ENCODE peak calls at places on chromosomes 4 and X, in six cellular contexts. T, U, O, S, J and A are unnamed samples.

GRCh38 chrX:63784902-63785692 is at the start of gene ARHGEF9:
- DNase-seq in T (peak; percentile 34), U (peak; percentile 44), O (no peak), S (peak; percentile 72), J (peak; percentile 22), A (no peak)

GRCh38 chrX:124338733-124339514 is 6.5 kb downstream of the TEX13D start:
- DNase-seq in T (no peak), U (no peak), O (no peak), S (no peak), J (no peak), A (no peak)

GRCh38 chr4:40057540-40058091 is 966 bp downstream of the N4BP2 start:
- DNase-seq in T (no peak), U (peak; percentile 68), O (peak; percentile 96), S (peak; percentile 83), J (peak; percentile 98), A (peak; percentile 98)

GRCh38 chr4:152162331-152162697 is 373.6 kb downstream of the FBXW7 start:
- DNase-seq in T (no peak), U (no peak), O (no peak), S (no peak), J (no peak), A (no peak)

GRCh38 chrX:37993857-37994619 is 12.3 kb upstream of the SYTL5 start:
- DNase-seq in T (peak; percentile 19), U (peak; percentile 47), O (no peak), S (peak; percentile 77), J (no peak), A (no peak)

GRCh38 chr4:17781072-17781830 is at the start of gene FAM184B:
- DNase-seq in T (no peak), U (peak; percentile 30), O (no peak), S (peak; percentile 52), J (peak; percentile 11), A (no peak)

GRCh38 chr4:152100378-152101201 is 339.8 kb upstream of the GATB start:
- DNase-seq in T (no peak), U (no peak), O (no peak), S (no peak), J (no peak), A (no peak)

GRCh38 chrX:56726609-56727008 is 2.4 kb upstream of the NBDY start:
- DNase-seq in T (no peak), U (no peak), O (peak; percentile 61), S (no peak), J (peak; percentile 57), A (no peak)

GRCh38 chrX:109347618-109348017 is 134.3 kb downstream of the GUCY2F start:
- DNase-seq in T (no peak), U (no peak), O (peak; percentile 17), S (peak; percentile 27), J (peak; percentile 80), A (no peak)

GRCh38 chrX:45527834-45528233 is 327.2 kb upstream of the DIPK2B start:
- DNase-seq in T (no peak), U (no peak), O (peak; percentile 29), S (no peak), J (peak; percentile 6), A (no peak)

GRCh38 chr4:7661066-7661748 is 226.5 kb upstream of the PSAPL1 start:
- DNase-seq in T (no peak), U (no peak), O (no peak), S (no peak), J (no peak), A (no peak)

GRCh38 chrX:55011294-55011693 is 11.1 kb downstream of the APEX2 start:
- DNase-seq in T (no peak), U (no peak), O (peak; percentile 4), S (no peak), J (peak; percentile 1), A (peak; percentile 13)

GRCh38 chr4:29805871-29806480 is 914.2 kb upstream of the PCDH7 start:
- DNase-seq in T (no peak), U (no peak), O (no peak), S (no peak), J (no peak), A (no peak)

GRCh38 chrX:109732319-109732779 is 708 bp downstream of the ACSL4 start:
- DNase-seq in T (no peak), U (no peak), O (peak; percentile 59), S (peak; percentile 27), J (peak; percentile 53), A (peak; percentile 50)

GRCh38 chr4:100268807-100269206 is 78.5 kb upstream of the DDIT4L start:
- DNase-seq in T (no peak), U (no peak), O (no peak), S (no peak), J (no peak), A (no peak)

GRCh38 chrX:12702509-12703091 is 88.6 kb upstream of the PRPS2 start:
- DNase-seq in T (no peak), U (peak; percentile 3), O (no peak), S (no peak), J (no peak), A (peak; percentile 51)

GRCh38 chr4:70895405-70895804 is 6.8 kb upstream of the MOB1B start:
- DNase-seq in T (no peak), U (no peak), O (no peak), S (no peak), J (peak; percentile 54), A (no peak)

DNA sequence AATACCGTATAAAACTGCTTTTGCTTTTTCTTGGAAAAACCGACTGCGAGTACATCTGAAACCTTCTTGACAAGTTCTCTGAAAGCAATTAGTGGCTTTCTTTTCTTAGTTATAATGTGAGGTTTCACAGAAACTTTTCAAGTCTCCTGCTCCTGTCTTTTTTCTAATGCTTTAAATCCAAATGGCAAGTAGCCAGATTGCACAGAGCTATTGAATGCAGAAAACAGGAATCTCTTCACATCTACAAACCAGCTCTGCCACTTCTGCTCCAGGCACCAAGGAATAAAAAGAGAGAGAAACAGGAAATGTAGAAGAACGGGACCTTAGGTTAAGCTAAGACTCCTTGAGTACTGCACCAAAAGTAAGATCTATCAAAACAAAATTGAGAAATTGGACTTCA is 267.3 kb upstream of the TET2 start:
- DNase-seq in T (no peak), U (no peak), O (no peak), S (no peak), J (no peak), A (no peak)
- H3K4me2 ChIP-seq in T (no peak overlapping the region), U (no peak overlapping the region), O (no peak overlapping the region), S (no peak overlapping the region), J (no peak overlapping the region), A (no peak overlapping the region)

GRCh38 chr4:24928708-24929107 is 15.9 kb upstream of the CCDC149 start:
- DNase-seq in T (no peak), U (no peak), O (no peak), S (no peak), J (no peak), A (no peak)

GRCh38 chr4:24924309-24924781 is 11.5 kb upstream of the CCDC149 start:
- DNase-seq in T (no peak), U (no peak), O (peak; percentile 97), S (no peak), J (peak; percentile 78), A (peak; percentile 46)

GRCh38 chr4:24923550-24923949 is 10.7 kb upstream of the CCDC149 start:
- DNase-seq in T (no peak), U (no peak), O (no peak), S (no peak), J (no peak), A (no peak)

GRCh38 chr4:24930136-24930535 is 17.3 kb upstream of the CCDC149 start:
- DNase-seq in T (no peak), U (no peak), O (no peak), S (no peak), J (no peak), A (no peak)

DNA sequence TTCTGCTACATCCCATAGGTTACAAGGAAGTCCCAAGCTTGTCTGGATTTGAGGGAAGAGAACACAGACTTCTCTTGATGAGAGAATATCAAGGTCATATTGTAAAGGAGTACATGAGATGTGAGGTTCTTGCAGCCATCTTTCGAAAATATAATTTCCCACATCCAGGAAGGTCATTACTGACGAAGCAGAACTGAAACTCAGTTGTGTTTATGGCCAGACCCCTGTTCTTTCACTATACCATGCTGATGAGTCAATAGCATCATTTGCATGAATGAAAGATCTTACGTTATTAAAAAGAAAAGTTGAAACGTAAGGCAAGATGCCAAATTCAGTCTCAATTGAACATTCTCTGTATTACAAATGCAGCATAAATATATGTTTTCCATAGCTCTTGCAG is 14.2 kb upstream of the CCDC149 start:
- DNase-seq in T (no peak), U (no peak), O (no peak), S (no peak), J (no peak), A (no peak)
- H3K27ac ChIP-seq in T (no peak overlapping the region), U (no peak overlapping the region), O (no peak overlapping the region), S (no peak overlapping the region), J (no peak overlapping the region), A (no peak overlapping the region)

DNA sequence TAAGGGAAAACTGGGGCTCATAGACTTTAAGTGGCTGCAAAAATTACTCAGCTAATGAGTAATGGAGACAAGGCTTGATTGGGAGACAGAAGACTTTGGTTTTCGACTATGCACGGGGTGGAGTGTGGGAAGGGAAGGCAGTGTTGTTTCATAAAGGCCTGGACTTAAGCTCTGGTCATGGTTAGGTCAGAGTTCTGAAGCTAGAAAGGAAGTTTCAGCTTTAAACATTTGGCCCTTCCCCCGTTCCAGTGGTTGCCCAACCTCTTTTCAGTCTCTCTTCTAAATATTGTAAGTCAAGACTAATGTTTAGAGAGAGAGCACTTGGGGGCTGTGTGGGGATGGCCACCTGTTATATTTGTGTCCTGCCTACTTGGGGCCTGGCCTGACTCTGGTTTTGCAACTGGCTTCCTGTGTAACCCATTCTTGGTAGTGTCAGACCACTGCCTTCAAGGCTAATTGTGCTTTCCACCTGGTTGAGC is 21.0 kb downstream of the MSN start:
- DNase-seq in T (no peak), U (no peak), O (peak; percentile 73), S (no peak), J (peak; percentile 91), A (no peak)
- H3K18ac ChIP-seq in T (no peak overlapping the region), U (no peak overlapping the region), O (no peak overlapping the region), S (no peak overlapping the region), J (no peak overlapping the region), A (no peak overlapping the region)

GRCh38 chrX:66050140-66050569 is 10.3 kb upstream of the VSIG4 start:
- DNase-seq in T (no peak), U (no peak), O (no peak), S (no peak), J (no peak), A (peak; percentile 13)

GRCh38 chrX:66046612-66047235 is 6.8 kb upstream of the VSIG4 start:
- DNase-seq in T (no peak), U (no peak), O (no peak), S (no peak), J (no peak), A (no peak)

GRCh38 chrX:66045894-66046293 is 6.0 kb upstream of the VSIG4 start:
- DNase-seq in T (no peak), U (no peak), O (no peak), S (no peak), J (no peak), A (no peak)

GRCh38 chrX:66051989-66052388 is 12.1 kb upstream of the VSIG4 start:
- DNase-seq in T (no peak), U (no peak), O (no peak), S (no peak), J (no peak), A (peak; percentile 9)

GRCh38 chrX:66049056-66049455 is 9.2 kb upstream of the VSIG4 start:
- DNase-seq in T (no peak), U (no peak), O (no peak), S (no peak), J (no peak), A (no peak)
- H3K4me2 ChIP-seq in T (no peak overlapping the region), U (no peak overlapping the region), O (no peak overlapping the region), S (no peak overlapping the region), J (no peak overlapping the region), A (no peak overlapping the region)